ENCODE peak calls at places on chromosomes 4 and X, in ten cellular contexts. One of them, this sample, is unnamed.

GRCh38 chrX:138191998-138192397 is 519.5 kb downstream of the FGF13 start:
- DNase-seq in HL-60: no peak
- DNase-seq in psoas muscle: no peak
- DNase-seq in adrenal gland: peak
- DNase-seq in HCT116: no peak
- DNase-seq in fibroblast of lung: peak
- DNase-seq in tibial nerve: no peak
- DNase-seq in H9: peak
- DNase-seq in substantia nigra: no peak
- DNase-seq in mesenchymal stem cell: no peak
- DNase-seq in this sample: peak

GRCh38 chr4:62912531-62912930 is 1496.7 kb downstream of the TECRL start:
- DNase-seq in psoas muscle: no peak
- DNase-seq in HCT116: no peak
- DNase-seq in HL-60: no peak
- DNase-seq in tibial nerve: no peak
- DNase-seq in fibroblast of lung: no peak
- DNase-seq in mesenchymal stem cell: no peak
- DNase-seq in substantia nigra: no peak
- DNase-seq in adrenal gland: no peak
- DNase-seq in H9: no peak
- DNase-seq in this sample: no peak

GRCh38 chr4:57430706-57431105 is 320.5 kb upstream of the IGFBP7 start:
- DNase-seq in mesenchymal stem cell: no peak
- DNase-seq in substantia nigra: no peak
- DNase-seq in H9: no peak
- DNase-seq in adrenal gland: no peak
- DNase-seq in HCT116: no peak
- DNase-seq in tibial nerve: no peak
- DNase-seq in psoas muscle: no peak
- DNase-seq in HL-60: no peak
- DNase-seq in fibroblast of lung: no peak
- DNase-seq in this sample: no peak

GRCh38 chr4:173171098-173171497 is 2.5 kb downstream of the GALNT7 start:
- DNase-seq in tibial nerve: no peak
- DNase-seq in H9: no peak
- DNase-seq in HL-60: no peak
- DNase-seq in adrenal gland: no peak
- DNase-seq in substantia nigra: no peak
- DNase-seq in psoas muscle: no peak
- DNase-seq in HCT116: no peak
- DNase-seq in fibroblast of lung: peak
- DNase-seq in mesenchymal stem cell: peak
- DNase-seq in this sample: no peak

GRCh38 chr4:125726121-125726520 is 411.4 kb downstream of the FAT4 start:
- DNase-seq in substantia nigra: no peak
- DNase-seq in tibial nerve: no peak
- DNase-seq in adrenal gland: no peak
- DNase-seq in H9: no peak
- DNase-seq in psoas muscle: no peak
- DNase-seq in HCT116: no peak
- DNase-seq in mesenchymal stem cell: no peak
- DNase-seq in HL-60: no peak
- DNase-seq in fibroblast of lung: no peak
- DNase-seq in this sample: no peak

GRCh38 chr4:154487144-154487543 is 4.5 kb downstream of the DCHS2 start:
- DNase-seq in psoas muscle: peak
- DNase-seq in HL-60: no peak
- DNase-seq in HCT116: no peak
- DNase-seq in tibial nerve: no peak
- DNase-seq in mesenchymal stem cell: no peak
- DNase-seq in H9: no peak
- DNase-seq in adrenal gland: no peak
- DNase-seq in substantia nigra: no peak
- DNase-seq in fibroblast of lung: no peak
- DNase-seq in this sample: no peak

GRCh38 chr4:167114416-167114971 is 119.8 kb downstream of the SPOCK3 start:
- DNase-seq in HL-60: no peak
- DNase-seq in tibial nerve: no peak
- DNase-seq in fibroblast of lung: no peak
- DNase-seq in psoas muscle: no peak
- DNase-seq in substantia nigra: no peak
- DNase-seq in HCT116: no peak
- DNase-seq in mesenchymal stem cell: no peak
- DNase-seq in adrenal gland: no peak
- DNase-seq in H9: no peak
- DNase-seq in this sample: no peak

GRCh38 chr4:155241664-155242063 is 33.2 kb downstream of the NPY2R start:
- DNase-seq in fibroblast of lung: no peak
- DNase-seq in mesenchymal stem cell: no peak
- DNase-seq in H9: no peak
- DNase-seq in psoas muscle: no peak
- DNase-seq in substantia nigra: no peak
- DNase-seq in tibial nerve: no peak
- DNase-seq in HCT116: no peak
- DNase-seq in adrenal gland: no peak
- DNase-seq in HL-60: no peak
- DNase-seq in this sample: no peak

GRCh38 chrX:40434947-40435346 is 145.8 kb upstream of the ATP6AP2 start:
- DNase-seq in tibial nerve: no peak
- DNase-seq in fibroblast of lung: peak
- DNase-seq in psoas muscle: peak
- DNase-seq in mesenchymal stem cell: peak
- DNase-seq in H9: peak
- DNase-seq in HCT116: no peak
- DNase-seq in adrenal gland: peak
- DNase-seq in substantia nigra: peak
- DNase-seq in HL-60: no peak
- DNase-seq in this sample: no peak

GRCh38 chr4:125421547-125421946 is 106.8 kb downstream of the FAT4 start:
- DNase-seq in fibroblast of lung: no peak
- DNase-seq in HL-60: no peak
- DNase-seq in mesenchymal stem cell: no peak
- DNase-seq in tibial nerve: no peak
- DNase-seq in psoas muscle: no peak
- DNase-seq in substantia nigra: no peak
- DNase-seq in HCT116: no peak
- DNase-seq in adrenal gland: no peak
- DNase-seq in H9: no peak
- DNase-seq in this sample: no peak

GRCh38 chr4:139628184-139629012 is 37.2 kb upstream of the MGST2 start:
- DNase-seq in adrenal gland: no peak
- DNase-seq in HL-60: no peak
- DNase-seq in mesenchymal stem cell: no peak
- DNase-seq in psoas muscle: no peak
- DNase-seq in substantia nigra: no peak
- DNase-seq in tibial nerve: no peak
- DNase-seq in fibroblast of lung: no peak
- DNase-seq in HCT116: no peak
- DNase-seq in H9: peak
- DNase-seq in this sample: no peak

GRCh38 chr4:141021397-141022194 is 111.7 kb downstream of the RNF150 start:
- DNase-seq in mesenchymal stem cell: peak
- DNase-seq in HCT116: no peak
- DNase-seq in tibial nerve: no peak
- DNase-seq in psoas muscle: no peak
- DNase-seq in HL-60: no peak
- DNase-seq in substantia nigra: no peak
- DNase-seq in fibroblast of lung: no peak
- DNase-seq in H9: no peak
- DNase-seq in adrenal gland: no peak
- DNase-seq in this sample: no peak

GRCh38 chr4:141023051-141023450 is 110.2 kb downstream of the RNF150 start:
- DNase-seq in fibroblast of lung: no peak
- DNase-seq in HL-60: no peak
- DNase-seq in H9: no peak
- DNase-seq in psoas muscle: no peak
- DNase-seq in tibial nerve: no peak
- DNase-seq in mesenchymal stem cell: no peak
- DNase-seq in substantia nigra: no peak
- DNase-seq in adrenal gland: no peak
- DNase-seq in HCT116: no peak
- DNase-seq in this sample: no peak

GRCh38 chr4:141022221-141022760 is 111.0 kb downstream of the RNF150 start:
- DNase-seq in adrenal gland: no peak
- DNase-seq in psoas muscle: no peak
- DNase-seq in tibial nerve: no peak
- DNase-seq in fibroblast of lung: no peak
- DNase-seq in HL-60: no peak
- DNase-seq in HCT116: no peak
- DNase-seq in mesenchymal stem cell: no peak
- DNase-seq in substantia nigra: no peak
- DNase-seq in H9: no peak
- DNase-seq in this sample: no peak

GRCh38 chr4:141019772-141020171 is 113.5 kb downstream of the RNF150 start:
- DNase-seq in substantia nigra: no peak
- DNase-seq in H9: no peak
- DNase-seq in psoas muscle: no peak
- DNase-seq in HCT116: no peak
- DNase-seq in HL-60: no peak
- DNase-seq in mesenchymal stem cell: no peak
- DNase-seq in adrenal gland: no peak
- DNase-seq in fibroblast of lung: no peak
- DNase-seq in tibial nerve: no peak
- DNase-seq in this sample: no peak

GRCh38 chr4:141020801-141021261 is 112.4 kb downstream of the RNF150 start:
- DNase-seq in HCT116: no peak
- DNase-seq in H9: no peak
- DNase-seq in substantia nigra: no peak
- DNase-seq in tibial nerve: no peak
- DNase-seq in adrenal gland: no peak
- DNase-seq in fibroblast of lung: peak
- DNase-seq in psoas muscle: no peak
- DNase-seq in mesenchymal stem cell: peak
- DNase-seq in HL-60: no peak
- DNase-seq in this sample: no peak
- H3K27ac ChIP-seq in HCT116: no peak
- H3K27ac ChIP-seq in H9: no peak
- H3K27ac ChIP-seq in substantia nigra: no peak
- H3K27ac ChIP-seq in tibial nerve: peak
- H3K27ac ChIP-seq in adrenal gland: no peak
- H3K27ac ChIP-seq in fibroblast of lung: no peak
- H3K27ac ChIP-seq in psoas muscle: no peak
- H3K27ac ChIP-seq in mesenchymal stem cell: peak
- H3K27ac ChIP-seq in HL-60: no peak
- H3K27ac ChIP-seq in this sample: no peak

GRCh38 chr4:94490437-94490836 is 38.7 kb downstream of the PDLIM5 start:
- DNase-seq in substantia nigra: no peak
- DNase-seq in tibial nerve: no peak
- DNase-seq in HCT116: no peak
- DNase-seq in HL-60: no peak
- DNase-seq in psoas muscle: no peak
- DNase-seq in mesenchymal stem cell: no peak
- DNase-seq in adrenal gland: no peak
- DNase-seq in H9: no peak
- DNase-seq in fibroblast of lung: no peak
- DNase-seq in this sample: no peak

GRCh38 chr4:94488667-94489066 is 36.9 kb downstream of the PDLIM5 start:
- DNase-seq in fibroblast of lung: no peak
- DNase-seq in adrenal gland: no peak
- DNase-seq in HCT116: no peak
- DNase-seq in HL-60: no peak
- DNase-seq in mesenchymal stem cell: peak
- DNase-seq in H9: no peak
- DNase-seq in tibial nerve: no peak
- DNase-seq in psoas muscle: no peak
- DNase-seq in substantia nigra: no peak
- DNase-seq in this sample: no peak

GRCh38 chr4:94491322-94491721 is 39.6 kb downstream of the PDLIM5 start:
- DNase-seq in mesenchymal stem cell: no peak
- DNase-seq in substantia nigra: no peak
- DNase-seq in HCT116: no peak
- DNase-seq in fibroblast of lung: peak
- DNase-seq in H9: no peak
- DNase-seq in adrenal gland: no peak
- DNase-seq in psoas muscle: no peak
- DNase-seq in tibial nerve: no peak
- DNase-seq in HL-60: no peak
- DNase-seq in this sample: no peak

GRCh38 chr4:94486372-94486801 is 34.6 kb downstream of the PDLIM5 start:
- DNase-seq in tibial nerve: no peak
- DNase-seq in fibroblast of lung: no peak
- DNase-seq in substantia nigra: no peak
- DNase-seq in mesenchymal stem cell: peak
- DNase-seq in adrenal gland: no peak
- DNase-seq in HCT116: no peak
- DNase-seq in HL-60: no peak
- DNase-seq in H9: no peak
- DNase-seq in psoas muscle: no peak
- DNase-seq in this sample: no peak

GRCh38 chr4:94489075-94489474 is 37.3 kb downstream of the PDLIM5 start:
- DNase-seq in fibroblast of lung: no peak
- DNase-seq in HL-60: no peak
- DNase-seq in adrenal gland: no peak
- DNase-seq in HCT116: no peak
- DNase-seq in substantia nigra: no peak
- DNase-seq in psoas muscle: no peak
- DNase-seq in tibial nerve: no peak
- DNase-seq in mesenchymal stem cell: peak
- DNase-seq in H9: no peak
- DNase-seq in this sample: no peak
- H3K27ac ChIP-seq in fibroblast of lung: no peak
- H3K27ac ChIP-seq in HL-60: no peak
- H3K27ac ChIP-seq in adrenal gland: no peak
- H3K27ac ChIP-seq in HCT116: no peak
- H3K27ac ChIP-seq in substantia nigra: no peak
- H3K27ac ChIP-seq in psoas muscle: peak
- H3K27ac ChIP-seq in tibial nerve: no peak
- H3K27ac ChIP-seq in mesenchymal stem cell: no peak
- H3K27ac ChIP-seq in H9: no peak
- H3K27ac ChIP-seq in this sample: no peak

DNA sequence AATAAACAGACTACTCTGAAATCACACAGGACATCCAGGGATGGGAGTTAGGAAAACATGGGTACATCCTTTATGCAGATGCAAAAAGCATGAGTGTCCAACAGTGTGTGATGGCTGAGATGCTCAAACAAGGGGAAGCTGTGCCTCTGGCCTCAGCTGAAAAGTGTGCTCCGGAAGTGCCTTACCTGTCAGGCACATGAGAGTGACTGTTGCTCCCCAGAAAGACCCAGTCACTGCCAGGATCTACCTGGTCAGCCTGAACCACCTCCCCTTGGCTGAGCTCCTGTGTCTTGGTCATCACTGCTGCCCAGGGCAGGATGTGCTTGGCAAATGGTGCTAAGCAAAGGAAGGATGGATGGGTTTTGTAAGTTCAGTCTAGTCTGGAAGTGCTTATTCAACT is 4.0 kb downstream of the PPP2R2C start:
- DNase-seq in H9: no peak
- DNase-seq in psoas muscle: no peak
- DNase-seq in mesenchymal stem cell: no peak
- DNase-seq in adrenal gland: no peak
- DNase-seq in HL-60: no peak
- DNase-seq in fibroblast of lung: no peak
- DNase-seq in HCT116: no peak
- DNase-seq in tibial nerve: no peak
- DNase-seq in substantia nigra: no peak
- DNase-seq in this sample: no peak
- H3K27ac ChIP-seq in H9: no peak
- H3K27ac ChIP-seq in psoas muscle: no peak
- H3K27ac ChIP-seq in mesenchymal stem cell: no peak
- H3K27ac ChIP-seq in adrenal gland: no peak
- H3K27ac ChIP-seq in HL-60: no peak
- H3K27ac ChIP-seq in fibroblast of lung: no peak
- H3K27ac ChIP-seq in HCT116: no peak
- H3K27ac ChIP-seq in tibial nerve: no peak
- H3K27ac ChIP-seq in substantia nigra: peak
- H3K27ac ChIP-seq in this sample: no peak

GRCh38 chr4:108044951-108045686 is 55.4 kb downstream of the HADH start:
- DNase-seq in psoas muscle: no peak
- DNase-seq in tibial nerve: no peak
- DNase-seq in HL-60: no peak
- DNase-seq in mesenchymal stem cell: no peak
- DNase-seq in substantia nigra: no peak
- DNase-seq in HCT116: no peak
- DNase-seq in fibroblast of lung: no peak
- DNase-seq in H9: no peak
- DNase-seq in adrenal gland: no peak
- DNase-seq in this sample: no peak
- H3K27ac ChIP-seq in psoas muscle: no peak
- H3K27ac ChIP-seq in tibial nerve: no peak
- H3K27ac ChIP-seq in HL-60: no peak
- H3K27ac ChIP-seq in mesenchymal stem cell: no peak
- H3K27ac ChIP-seq in substantia nigra: no peak
- H3K27ac ChIP-seq in HCT116: no peak
- H3K27ac ChIP-seq in fibroblast of lung: no peak
- H3K27ac ChIP-seq in H9: no peak
- H3K27ac ChIP-seq in adrenal gland: no peak
- H3K27ac ChIP-seq in this sample: no peak